ENCODE peak calls at places on chromosomes 13 and 19, in ten cellular contexts. O, U, K, E, Z, I, J, V, X and F are unnamed samples. For H3K4me1, the result is how much of the 10 kb centered on the place peaks cover.

GRCh38 chr13:22936228-22936627 is 244.6 kb upstream of the SGCG start:
- DNase-seq in K (no peak), Z (no peak), V (no peak), J (no peak), I (no peak), X (no peak), U (peak), O (no peak), E (no peak), F (no peak)

GRCh38 chr13:29589967-29590366 is 5.5 kb downstream of the SLC7A1 start:
- DNase-seq in I (no peak), V (no peak), J (no peak), U (peak), O (no peak), Z (no peak), X (no peak), E (no peak), K (no peak), F (no peak)

GRCh38 chr19:52992109-52993004 is 21.4 kb upstream of the ERVV-1 start:
- DNase-seq in Z (no peak), E (no peak), X (peak), K (peak), V (no peak), U (peak), I (peak), J (peak), O (peak), F (peak)

GRCh38 chr19:8017808-8018207 is 12.4 kb upstream of the ELAVL1 start:
- DNase-seq in J (no peak), K (no peak), Z (peak), X (no peak), O (peak), I (no peak), V (no peak), U (peak), E (no peak), F (no peak)

GRCh38 chr13:109500146-109500773 is 286.1 kb downstream of the IRS2 start:
- DNase-seq in U (peak), E (no peak), V (no peak), K (no peak), I (peak), O (no peak), J (no peak), X (no peak), Z (no peak), F (no peak)

GRCh38 chr13:33217256-33217655 is 68.3 kb downstream of the STARD13 start:
- DNase-seq in I (no peak), Z (no peak), O (no peak), J (no peak), K (no peak), X (no peak), E (no peak), U (no peak), V (no peak), F (no peak)

GRCh38 chr19:33098023-33098652 is 17.2 kb downstream of the GPATCH1 start:
- DNase-seq in J (peak), Z (peak), I (no peak), O (no peak), E (no peak), V (no peak), X (no peak), K (peak), U (no peak), F (no peak)

GRCh38 chr19:49676136-49676689 is 858 bp upstream of the PRMT1 start:
- DNase-seq in K (peak), X (peak), E (peak), V (peak), Z (peak), U (peak), I (peak), J (peak), O (peak), F (peak)

GRCh38 chr19:48819366-48819816 is 8.6 kb upstream of the BCAT2 start:
- DNase-seq in I (no peak), Z (no peak), E (no peak), U (no peak), J (peak), V (no peak), X (peak), O (peak), K (no peak), F (peak)

GRCh38 chr19:21607453-21607852 is 102.1 kb downstream of the ZNF429 start:
- DNase-seq in X (no peak), V (no peak), K (no peak), I (no peak), J (no peak), U (no peak), Z (no peak), O (no peak), E (no peak), F (no peak)

GRCh38 chr13:30872685-30873443 is 33.2 kb upstream of the MEDAG start:
- DNase-seq in V (no peak), U (peak), O (no peak), E (no peak), I (peak), K (no peak), J (no peak), X (no peak), Z (peak), F (no peak)

GRCh38 chr13:106683179-106683578 is 115.2 kb upstream of the ARGLU1 start:
- DNase-seq in Z (peak), U (no peak), I (no peak), X (no peak), K (no peak), J (no peak), V (no peak), O (no peak), E (no peak), F (no peak)

GRCh38 chr13:112727581-112727980 is 37.7 kb downstream of the ATP11A start:
- DNase-seq in U (peak), O (no peak), E (no peak), I (no peak), Z (no peak), K (no peak), V (no peak), X (no peak), J (no peak), F (no peak)

GRCh38 chr19:47240996-47241918 is 10.3 kb upstream of the BBC3 start:
- DNase-seq in Z (peak), E (peak), J (peak), K (no peak), V (no peak), I (peak), U (peak), O (peak), X (peak), F (peak)

GRCh38 chr19:45782820-45783785 is 813 bp upstream of the DMPK start:
- DNase-seq in E (no peak), O (no peak), K (no peak), Z (no peak), U (no peak), J (no peak), I (peak), X (peak), V (no peak), F (no peak)

GRCh38 chr19:21483589-21484170 is 21.7 kb upstream of the ZNF429 start:
- DNase-seq in J (peak), E (peak), I (peak), K (no peak), O (peak), U (peak), X (no peak), Z (no peak), V (no peak), F (no peak)

GRCh38 chr19:15714638-15715037 is 13.2 kb upstream of the OR10H2 start:
- DNase-seq in O (no peak), J (no peak), K (no peak), I (no peak), U (no peak), E (no peak), Z (no peak), V (no peak), X (no peak), F (no peak)

GRCh38 chr13:111074826-111075225 is 40.3 kb upstream of the ARHGEF7 start:
- DNase-seq in U (no peak), X (no peak), O (no peak), I (no peak), V (no peak), E (no peak), K (no peak), J (no peak), Z (no peak), F (no peak)

GRCh38 chr19:36771275-36772231 is 1.1 kb downstream of the ZNF850 start:
- DNase-seq in K (peak), Z (peak), E (peak), U (peak), I (peak), X (peak), J (peak), V (peak), O (peak), F (peak)

GRCh38 chr19:41217741-41218140 is 1.3 kb upstream of the AXL start:
- DNase-seq in Z (no peak), E (no peak), V (no peak), K (no peak), X (no peak), O (no peak), J (no peak), I (no peak), U (no peak), F (no peak)

GRCh38 chr19:41219924-41220567 is 1.0 kb downstream of the AXL start:
- DNase-seq in K (no peak), I (no peak), J (no peak), Z (no peak), V (no peak), X (no peak), E (no peak), U (peak), O (peak), F (no peak)

GRCh38 chr19:41218615-41219507 is at the start of gene AXL:
- DNase-seq in E (peak), I (peak), V (no peak), U (peak), X (peak), K (no peak), J (peak), O (no peak), Z (peak), F (peak)

GRCh38 chr19:41218249-41218614 is 791 bp upstream of the AXL start:
- DNase-seq in I (no peak), J (no peak), E (no peak), X (no peak), O (no peak), Z (no peak), V (no peak), U (no peak), K (no peak), F (no peak)

DNA sequence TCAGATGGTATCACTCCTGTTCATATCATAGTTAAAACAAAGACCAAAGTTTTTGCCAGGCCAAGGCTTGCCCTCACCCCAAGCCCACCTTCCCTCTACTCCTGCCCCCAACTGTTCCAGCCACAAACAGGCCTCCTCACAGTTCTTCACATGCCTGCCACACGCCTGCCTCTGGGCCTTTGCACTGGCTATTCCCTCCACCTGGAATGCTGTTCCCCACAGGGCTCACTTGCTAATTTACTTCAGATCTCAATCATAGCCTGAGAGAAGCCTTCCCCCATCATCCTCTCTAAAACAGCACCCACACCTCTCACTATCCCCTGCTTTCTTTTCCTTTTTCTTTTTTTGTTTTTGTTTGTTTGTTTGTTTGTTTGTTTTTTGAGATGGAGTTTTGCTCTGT is 4.9 kb upstream of the AXL start:
- DNase-seq in V (no peak), O (no peak), U (no peak), J (no peak), I (no peak), Z (no peak), X (no peak), K (no peak), E (no peak), F (no peak)
- H3K4me1 ChIP-seq in V (under half), O (under half), U (under half), J (under half), I (under half), Z (under half), X (under half), K (under half), E (under half), F (under half)

DNA sequence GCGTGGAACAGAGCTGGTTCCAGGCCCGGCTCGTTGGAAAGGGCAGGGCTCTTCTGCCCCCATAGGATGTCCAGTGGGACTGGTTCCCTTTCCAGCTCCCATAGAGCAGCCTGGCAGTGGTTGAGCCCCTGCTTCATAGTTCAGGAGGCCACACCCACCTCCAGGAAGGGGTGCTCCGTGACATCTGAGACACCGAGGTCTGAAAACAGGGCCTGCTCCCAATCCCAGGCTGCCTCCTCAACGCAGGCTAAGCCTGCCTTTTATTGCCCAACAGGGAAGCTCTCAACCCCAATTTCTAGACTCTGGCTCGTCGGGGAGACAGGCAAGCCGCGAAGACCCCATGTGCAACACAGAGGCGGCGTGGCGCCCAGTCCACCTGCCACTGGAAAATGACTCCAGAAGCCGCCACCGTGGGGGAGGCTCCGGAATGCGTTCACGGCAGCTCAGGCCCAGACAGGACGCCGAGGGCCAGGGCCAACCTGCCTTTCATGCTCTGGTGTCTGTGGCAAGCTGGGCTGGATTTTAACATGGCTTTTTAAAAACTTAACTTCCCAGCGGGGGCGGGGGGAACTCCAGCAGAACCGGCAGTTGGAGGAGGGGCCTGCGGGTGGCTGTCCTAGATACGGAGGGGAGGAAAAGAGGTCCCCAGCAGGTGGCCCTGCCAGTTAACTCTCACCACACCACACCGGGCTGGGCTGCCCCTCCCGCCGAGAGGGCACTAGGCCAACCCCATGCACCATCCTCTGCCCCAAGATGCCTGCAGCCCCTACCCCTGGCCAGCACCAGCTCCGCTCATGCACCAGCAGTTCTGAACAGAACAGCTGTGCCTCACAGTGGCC is 17.9 kb upstream of the TINCR start:
- DNase-seq in X (peak), J (no peak), I (peak), Z (no peak), V (no peak), K (no peak), O (peak), U (peak), E (no peak), F (no peak)
- TF ChIP-seq POLR2AphosphoS5 in X (peak), J (no peak), I (no peak), Z (no peak), V (peak), K (no peak), O (peak), U (no peak), E (no peak), F (no peak)

GRCh38 chr13:41568143-41568989 is 111.0 kb downstream of the RGCC start:
- DNase-seq in J (no peak), K (no peak), I (no peak), U (peak), E (no peak), V (no peak), Z (no peak), O (no peak), X (no peak), F (no peak)
- H3K27ac ChIP-seq in J (no peak), K (no peak), I (no peak), U (peak), E (no peak), V (no peak), Z (no peak), O (no peak), X (peak), F (peak)

GRCh38 chr13:114113961-114114360 is 18.5 kb downstream of the RASA3 start:
- DNase-seq in I (no peak), K (no peak), U (no peak), J (no peak), E (no peak), V (no peak), O (no peak), X (no peak), Z (no peak), F (peak)
- H3K4me1 ChIP-seq in I (half or more), K (half or more), U (under half), J (under half), E (under half), V (under half), O (under half), X (under half), Z (under half), F (under half)

DNA sequence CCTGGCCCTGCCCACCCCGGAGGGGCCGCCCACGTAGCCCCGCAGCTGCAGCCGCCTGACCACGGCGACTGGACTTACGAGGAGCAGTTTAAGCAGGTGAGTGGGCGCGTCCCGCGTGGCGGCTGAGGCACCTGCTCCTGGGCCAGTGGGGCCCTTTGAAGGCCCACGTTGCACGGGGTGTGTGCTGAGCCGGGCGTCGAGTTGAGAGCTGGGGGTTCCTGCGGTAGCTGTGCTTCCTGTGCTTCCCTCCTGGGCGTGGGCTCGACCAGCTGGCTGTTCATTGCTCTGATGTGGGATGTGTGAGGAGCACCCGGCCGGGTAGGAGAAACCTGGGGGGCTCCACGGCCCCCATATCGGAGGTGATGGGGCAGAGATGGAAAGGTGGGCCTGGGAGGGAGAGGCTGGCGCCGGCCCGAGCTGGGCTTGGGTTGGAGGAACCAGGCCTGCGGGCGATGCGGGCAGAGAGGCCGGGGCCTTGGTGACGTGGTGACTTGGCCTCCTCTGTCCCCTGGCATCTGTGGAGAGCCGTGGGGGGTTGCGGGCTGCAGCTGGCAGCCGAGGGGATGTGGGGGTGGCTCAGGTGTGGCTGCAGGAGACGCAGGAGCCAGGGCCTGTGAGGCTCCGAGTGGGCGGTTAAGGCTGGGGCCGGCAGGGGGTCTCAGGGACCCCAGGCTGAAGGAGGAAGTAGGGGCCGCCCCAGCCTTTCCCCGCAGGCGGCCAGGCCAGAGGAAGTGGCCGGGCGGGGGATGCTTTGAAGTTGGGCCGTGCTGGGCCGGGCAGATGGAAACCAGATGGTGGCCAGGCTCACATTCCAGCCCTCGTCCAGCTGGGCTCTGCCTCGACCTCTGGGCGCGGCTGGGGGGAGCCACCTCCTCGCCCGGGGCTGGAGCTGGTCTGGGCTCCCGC is 7.1 kb downstream of the ARID3A start:
- DNase-seq in K (no peak), O (no peak), Z (no peak), V (no peak), J (peak), U (peak), I (peak), X (no peak), E (no peak), F (no peak)
- TF ChIP-seq POLR2AphosphoS5 in K (no peak), O (no peak), Z (no peak), V (peak), J (peak), U (no peak), I (peak), X (peak), E (no peak), F (no peak)